ENCODE peak calls at places on chromosomes 5 and 9, in six cellular contexts. One of them, this sample, is unnamed.

GRCh38 chr5:127041571-127041970 is 11.2 kb upstream of the MARCHF3 start:
- DNase-seq in islet precursor cell: no peak
- DNase-seq in Kasumi-1: peak
- DNase-seq in Right ventricle myocardium superior: no peak
- DNase-seq in stimulated activated CD4-positive, alpha-beta T cell treated with anti-CD3 and anti-CD28 coated beads, Interleukin-1b, Interleukin-23, amount 100 ng/mL, for 24 hours: no peak
- DNase-seq in astrocyte of the spinal cord: peak
- DNase-seq in this sample: no peak

GRCh38 chr5:7762267-7762666 is 88.7 kb downstream of the CFAP90 start:
- DNase-seq in Kasumi-1: no peak
- DNase-seq in Right ventricle myocardium superior: no peak
- DNase-seq in islet precursor cell: no peak
- DNase-seq in astrocyte of the spinal cord: no peak
- DNase-seq in stimulated activated CD4-positive, alpha-beta T cell treated with anti-CD3 and anti-CD28 coated beads, Interleukin-1b, Interleukin-23, amount 100 ng/mL, for 24 hours: no peak
- DNase-seq in this sample: no peak

GRCh38 chr5:7094626-7095025 is 301.3 kb upstream of the ADCY2 start:
- DNase-seq in stimulated activated CD4-positive, alpha-beta T cell treated with anti-CD3 and anti-CD28 coated beads, Interleukin-1b, Interleukin-23, amount 100 ng/mL, for 24 hours: no peak
- DNase-seq in islet precursor cell: peak
- DNase-seq in Kasumi-1: peak
- DNase-seq in Right ventricle myocardium superior: no peak
- DNase-seq in astrocyte of the spinal cord: no peak
- DNase-seq in this sample: peak

GRCh38 chr9:18526686-18527085 is 52.7 kb downstream of the ADAMTSL1 start:
- DNase-seq in islet precursor cell: peak
- DNase-seq in Kasumi-1: no peak
- DNase-seq in Right ventricle myocardium superior: no peak
- DNase-seq in stimulated activated CD4-positive, alpha-beta T cell treated with anti-CD3 and anti-CD28 coated beads, Interleukin-1b, Interleukin-23, amount 100 ng/mL, for 24 hours: no peak
- DNase-seq in astrocyte of the spinal cord: no peak
- DNase-seq in this sample: no peak

GRCh38 chr9:87267251-87267679 is 230.4 kb upstream of the DAPK1 start:
- DNase-seq in Right ventricle myocardium superior: no peak
- DNase-seq in islet precursor cell: no peak
- DNase-seq in Kasumi-1: no peak
- DNase-seq in astrocyte of the spinal cord: no peak
- DNase-seq in stimulated activated CD4-positive, alpha-beta T cell treated with anti-CD3 and anti-CD28 coated beads, Interleukin-1b, Interleukin-23, amount 100 ng/mL, for 24 hours: no peak
- DNase-seq in this sample: no peak

GRCh38 chr5:115577741-115578140 is 24.5 kb downstream of the TICAM2 start:
- DNase-seq in Right ventricle myocardium superior: no peak
- DNase-seq in Kasumi-1: no peak
- DNase-seq in islet precursor cell: no peak
- DNase-seq in stimulated activated CD4-positive, alpha-beta T cell treated with anti-CD3 and anti-CD28 coated beads, Interleukin-1b, Interleukin-23, amount 100 ng/mL, for 24 hours: no peak
- DNase-seq in astrocyte of the spinal cord: no peak
- DNase-seq in this sample: no peak

GRCh38 chr9:87276327-87276841 is 221.3 kb upstream of the DAPK1 start:
- DNase-seq in islet precursor cell: no peak
- DNase-seq in Right ventricle myocardium superior: no peak
- DNase-seq in stimulated activated CD4-positive, alpha-beta T cell treated with anti-CD3 and anti-CD28 coated beads, Interleukin-1b, Interleukin-23, amount 100 ng/mL, for 24 hours: no peak
- DNase-seq in Kasumi-1: peak
- DNase-seq in astrocyte of the spinal cord: peak
- DNase-seq in this sample: no peak

GRCh38 chr9:116430849-116431248 is 256.3 kb upstream of the TRIM32 start:
- DNase-seq in astrocyte of the spinal cord: no peak
- DNase-seq in islet precursor cell: no peak
- DNase-seq in Kasumi-1: no peak
- DNase-seq in Right ventricle myocardium superior: no peak
- DNase-seq in stimulated activated CD4-positive, alpha-beta T cell treated with anti-CD3 and anti-CD28 coated beads, Interleukin-1b, Interleukin-23, amount 100 ng/mL, for 24 hours: no peak
- DNase-seq in this sample: no peak

GRCh38 chr9:95189230-95190098 is 128.0 kb downstream of the FANCC start:
- DNase-seq in Right ventricle myocardium superior: no peak
- DNase-seq in Kasumi-1: peak
- DNase-seq in astrocyte of the spinal cord: peak
- DNase-seq in stimulated activated CD4-positive, alpha-beta T cell treated with anti-CD3 and anti-CD28 coated beads, Interleukin-1b, Interleukin-23, amount 100 ng/mL, for 24 hours: no peak
- DNase-seq in islet precursor cell: no peak
- DNase-seq in this sample: peak